ENCODE peak calls at places on chromosomes 4 and X, in seven cellular contexts. K, L, O, E, Y, T and N are unnamed samples.

GRCh38 chrX:47231167-47231566 is 1.6 kb upstream of the USP11 start:
- DNase-seq in E (no peak), O (no peak), K (no peak), Y (no peak), T (no peak), L (no peak), N (no peak)

GRCh38 chr4:2837110-2837903 is 6.3 kb upstream of the ADD1 start:
- DNase-seq in L (no peak), O (peak; percentile 7), Y (peak; percentile 22), E (no peak), K (no peak), T (peak; percentile 21), N (peak; percentile 18)

GRCh38 chr4:84878090-84878489 is 88.4 kb downstream of the WDFY3 start:
- DNase-seq in O (no peak), T (no peak), Y (no peak), L (no peak), E (no peak), K (no peak), N (no peak)

GRCh38 chrX:108070891-108071290 is 20.5 kb downstream of the PSMD10 start:
- DNase-seq in O (no peak), T (no peak), K (no peak), E (no peak), L (no peak), Y (no peak), N (no peak)

GRCh38 chr4:4704267-4704666 is 155.2 kb upstream of the MSX1 start:
- DNase-seq in E (no peak), L (no peak), T (peak; percentile 28), O (no peak), K (no peak), Y (no peak), N (no peak)

GRCh38 chr4:78056265-78057129 is 626 bp upstream of the FRAS1 start:
- DNase-seq in E (peak; percentile 23), L (peak; percentile 80), O (peak; percentile 73), K (peak; percentile 92), T (peak; percentile 72), Y (peak; percentile 81), N (peak; percentile 60)

GRCh38 chr4:9602389-9602914 is 158.2 kb downstream of the DEFB131A start:
- DNase-seq in E (no peak), L (no peak), T (no peak), O (no peak), K (no peak), Y (no peak), N (no peak)

GRCh38 chrX:148574247-148574973 is 74.0 kb downstream of the AFF2 start:
- DNase-seq in O (no peak), Y (no peak), L (no peak), E (no peak), K (no peak), T (no peak), N (no peak)

GRCh38 chr4:15654556-15655222 is 468 bp downstream of the FBXL5 start:
- DNase-seq in E (no peak), O (peak; percentile 59), L (peak; percentile 28), T (peak; percentile 59), K (peak; percentile 15), Y (peak; percentile 46), N (peak; percentile 70)

GRCh38 chr4:28373601-28374000 is 1513.0 kb downstream of the STIM2 start:
- DNase-seq in E (no peak), L (no peak), O (no peak), T (no peak), Y (no peak), K (no peak), N (no peak)

GRCh38 chrX:41723821-41724220 is at the start of gene GPR82:
- DNase-seq in T (no peak), L (no peak), K (no peak), E (no peak), Y (no peak), O (no peak), N (no peak)

GRCh38 chrX:93791304-93791703 is 117.3 kb downstream of the FAM133A start:
- DNase-seq in Y (no peak), E (no peak), L (no peak), T (no peak), K (no peak), O (no peak), N (no peak)

GRCh38 chrX:108090474-108091265 is 672 bp downstream of the PSMD10 start:
- DNase-seq in E (no peak), O (no peak), K (peak; percentile 13), L (no peak), Y (no peak), T (no peak), N (no peak)

GRCh38 chr4:139018971-139019758 is 3.6 kb downstream of the NOCT start:
- DNase-seq in O (no peak), Y (no peak), K (no peak), T (no peak), L (no peak), E (no peak), N (no peak)

GRCh38 chr4:183295711-183296110 is 24.4 kb downstream of the CLDN22 start:
- DNase-seq in L (no peak), O (no peak), Y (no peak), E (no peak), T (no peak), K (no peak), N (no peak)

GRCh38 chr4:118034061-118034785 is at the start of gene NDST3:
- DNase-seq in O (peak; percentile 39), T (peak; percentile 65), K (peak; percentile 32), L (peak; percentile 22), Y (peak; percentile 78), E (no peak), N (peak; percentile 11)

GRCh38 chr4:54322817-54323417 is 93.8 kb downstream of the PDGFRA start:
- DNase-seq in E (peak; percentile 69), K (peak; percentile 68), L (peak; percentile 73), O (peak; percentile 67), Y (peak; percentile 81), T (peak; percentile 66), N (peak; percentile 69)

GRCh38 chrX:40007136-40007535 is 90.6 kb downstream of the BCOR start:
- DNase-seq in O (no peak), K (no peak), L (no peak), E (no peak), T (no peak), Y (no peak), N (no peak)
- H3K27me3 ChIP-seq in O (no peaks in the 10 kb centered on the region), K (no peaks in the 10 kb centered on the region), L (no peaks in the 10 kb centered on the region), E (no peaks in the 10 kb centered on the region), T (no peaks in the 10 kb centered on the region), Y (peaks cover 47% of the 10 kb centered on the region), N (no peaks in the 10 kb centered on the region)

GRCh38 chrX:38110231-38110630 is 103.9 kb downstream of the SYTL5 start:
- DNase-seq in E (no peak), Y (no peak), T (no peak), K (no peak), O (no peak), L (no peak), N (no peak)

GRCh38 chrX:38109042-38109904 is 102.9 kb downstream of the SYTL5 start:
- DNase-seq in T (no peak), L (no peak), O (peak; percentile 10), E (no peak), Y (no peak), K (no peak), N (no peak)

GRCh38 chrX:38111196-38111595 is 104.8 kb downstream of the SYTL5 start:
- DNase-seq in K (no peak), L (no peak), Y (no peak), O (no peak), E (no peak), T (no peak), N (no peak)

GRCh38 chrX:38116706-38117105 is 104.0 kb downstream of the SRPX start:
- DNase-seq in E (no peak), K (no peak), T (no peak), L (no peak), Y (no peak), O (no peak), N (no peak)

DNA sequence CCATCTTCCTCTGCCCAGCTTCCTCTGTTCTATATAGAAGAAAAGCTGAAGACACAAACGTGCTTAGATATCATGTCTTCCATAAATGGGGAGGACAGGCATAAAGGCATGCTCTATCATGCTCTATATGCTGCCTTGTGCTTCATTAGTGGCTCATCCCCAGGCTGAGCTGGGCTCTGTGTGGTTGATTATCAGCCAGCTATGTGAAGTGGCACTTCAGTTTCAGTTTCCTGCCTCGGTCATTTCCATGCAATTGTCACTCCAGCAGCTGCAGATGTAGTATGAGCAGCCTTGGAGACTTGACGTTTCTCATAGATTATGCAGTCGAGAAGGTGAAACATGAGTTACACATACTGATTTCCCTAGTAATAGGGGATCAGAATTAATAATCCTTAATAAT is 106.2 kb downstream of the SYTL5 start:
- DNase-seq in O (no peak), L (no peak), K (no peak), E (no peak), Y (no peak), T (no peak), N (no peak)
- TF ChIP-seq EP300 in O (no peak), L (no peak), K (no peak), E (no peak), Y (no peak), T (no peak), N (no peak)

GRCh38 chr4:38011484-38012162 is 51.4 kb downstream of the PTTG2 start:
- DNase-seq in K (no peak), L (no peak), Y (no peak), T (no peak), O (no peak), E (no peak), N (no peak)
- H3K4me1 ChIP-seq in K (peaks cover 16% of the 10 kb centered on the region), L (no peaks in the 10 kb centered on the region), Y (peaks cover 62% of the 10 kb centered on the region), T (peaks cover 12% of the 10 kb centered on the region), O (peaks cover 41% of the 10 kb centered on the region), E (no peaks in the 10 kb centered on the region), N (peaks cover 12% of the 10 kb centered on the region)

GRCh38 chr4:142088906-142089305 is 452.5 kb downstream of the IL15 start:
- DNase-seq in T (no peak), O (no peak), E (no peak), K (no peak), L (no peak), Y (no peak), N (no peak)

GRCh38 chr4:142091085-142091513 is 454.7 kb downstream of the IL15 start:
- DNase-seq in O (no peak), L (peak; percentile 46), E (no peak), Y (no peak), K (no peak), T (no peak), N (peak; percentile 44)

GRCh38 chr4:142083264-142083663 is 446.9 kb downstream of the IL15 start:
- DNase-seq in L (no peak), Y (no peak), T (no peak), E (no peak), K (no peak), O (no peak), N (no peak)

GRCh38 chr4:142080960-142081359 is 444.6 kb downstream of the IL15 start:
- DNase-seq in E (no peak), Y (no peak), O (no peak), K (no peak), L (no peak), T (no peak), N (no peak)

DNA sequence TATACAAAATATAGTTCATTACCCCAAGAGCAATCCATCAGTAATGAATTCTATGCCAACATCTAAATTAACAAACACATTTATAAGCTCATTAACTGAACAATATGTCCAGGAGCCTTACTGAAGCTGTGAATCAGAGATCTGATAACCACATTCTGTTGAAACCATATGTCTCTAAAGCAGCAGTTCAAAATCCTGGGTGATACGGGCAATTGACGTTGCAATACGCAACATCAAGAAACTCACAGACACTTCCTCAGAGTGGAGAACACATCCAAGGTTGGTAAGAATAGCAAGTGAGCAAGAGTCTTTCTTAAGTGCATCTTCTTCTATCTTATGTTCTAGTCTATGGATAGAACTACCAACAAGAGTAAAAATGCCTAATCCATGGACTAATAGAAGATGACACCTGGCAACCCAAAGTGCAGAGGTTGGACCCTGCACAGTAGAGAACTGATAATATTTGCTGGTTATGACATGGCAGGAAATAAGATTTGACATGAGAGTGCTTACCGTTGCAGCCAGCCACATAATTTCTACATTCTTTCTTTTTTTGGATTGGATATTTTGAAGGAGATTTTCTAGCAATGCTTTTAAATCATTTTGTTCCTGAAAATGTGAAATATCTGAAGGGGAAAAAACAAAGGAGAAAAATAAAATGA is 449.4 kb downstream of the IL15 start:
- DNase-seq in L (no peak), K (no peak), Y (no peak), E (no peak), O (no peak), T (no peak), N (no peak)
- H3K27me3 ChIP-seq in L (no peaks in the 10 kb centered on the region), K (no peaks in the 10 kb centered on the region), Y (no peaks in the 10 kb centered on the region), E (no peaks in the 10 kb centered on the region), O (no peaks in the 10 kb centered on the region), T (no peaks in the 10 kb centered on the region), N (no peaks in the 10 kb centered on the region)